ENCODE peak calls at places on chromosomes 2 and 18, in four cellular contexts. One of them, this sample, is unnamed.
A peak's percentile ranks its signal among the peaks of the same experiment; 100 is the strongest.

GRCh38 chr2:236632295-236633218 is 62.9 kb downstream of the ACKR3 start:
- DNase-seq in K562: no peak
- DNase-seq in A549: no peak
- DNase-seq in GM12878: no peak
- DNase-seq in this sample: no peak

GRCh38 chr2:215680605-215681598 is 245.0 kb upstream of the FN1 start:
- DNase-seq in GM12878: peak; percentile 50
- DNase-seq in K562: no peak
- DNase-seq in A549: peak; percentile 66
- DNase-seq in this sample: peak; percentile 100

GRCh38 chr2:177633910-177634294 is 241.3 kb downstream of the AGPS start:
- DNase-seq in GM12878: no peak
- DNase-seq in K562: no peak
- DNase-seq in A549: no peak
- DNase-seq in this sample: no peak

GRCh38 chr2:171289938-171290480 is 129.3 kb upstream of the TLK1 start:
- DNase-seq in GM12878: no peak
- DNase-seq in A549: no peak
- DNase-seq in K562: no peak
- DNase-seq in this sample: no peak

GRCh38 chr2:140797718-140798117 is 1333.1 kb downstream of the LRP1B start:
- DNase-seq in A549: no peak
- DNase-seq in GM12878: peak; percentile 23
- DNase-seq in K562: no peak
- DNase-seq in this sample: no peak

GRCh38 chr2:181393472-181393871 is 63.7 kb upstream of the ITGA4 start:
- DNase-seq in A549: peak; percentile 18
- DNase-seq in GM12878: no peak
- DNase-seq in K562: no peak
- DNase-seq in this sample: peak; percentile 18

GRCh38 chr2:130336877-130337734 is 5.6 kb upstream of the IMP4 start:
- DNase-seq in GM12878: peak; percentile 79
- DNase-seq in K562: peak; percentile 85
- DNase-seq in A549: peak; percentile 90
- DNase-seq in this sample: peak; percentile 86

GRCh38 chr2:240369725-240370585 is 65.5 kb upstream of the GPC1 start:
- DNase-seq in A549: peak; percentile 95
- DNase-seq in GM12878: no peak
- DNase-seq in K562: no peak
- DNase-seq in this sample: peak; percentile 35

GRCh38 chr18:34120294-34120693 is 104.4 kb downstream of the NOL4 start:
- DNase-seq in A549: no peak
- DNase-seq in GM12878: no peak
- DNase-seq in K562: no peak
- DNase-seq in this sample: no peak

DNA sequence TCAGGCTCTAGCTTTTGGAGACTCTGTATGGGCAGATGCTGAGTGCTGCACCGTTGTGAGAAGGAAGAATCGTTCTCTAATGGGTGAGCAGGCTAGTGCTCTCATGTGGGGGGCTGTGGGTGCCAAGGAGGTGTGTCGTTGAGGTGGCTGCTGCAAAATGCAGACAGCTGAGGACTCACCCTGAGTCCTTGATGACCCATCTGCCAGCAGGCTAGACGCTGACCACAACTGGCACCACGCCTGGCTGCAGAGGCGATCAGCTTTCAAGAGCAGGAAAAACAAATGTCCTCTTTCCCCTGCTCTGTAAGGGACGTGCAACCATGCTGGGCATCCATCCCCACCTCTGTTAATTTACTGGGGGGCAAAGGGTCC is 48.2 kb downstream of the HAUS1 start:
- DNase-seq in K562: no peak
- DNase-seq in A549: peak; percentile 37
- DNase-seq in GM12878: no peak
- DNase-seq in this sample: no peak
- TF ChIP-seq MYC in K562: no peak
- TF ChIP-seq MYC in A549: no peak
- TF ChIP-seq MYC in GM12878: no peak
- TF ChIP-seq MYC in this sample: no peak

GRCh38 chr2:99111945-99112344 is 29.6 kb upstream of the C2orf15 start:
- DNase-seq in GM12878: no peak
- DNase-seq in A549: no peak
- DNase-seq in K562: no peak
- DNase-seq in this sample: no peak

GRCh38 chr2:99112617-99113016 is 28.9 kb upstream of the C2orf15 start:
- DNase-seq in GM12878: no peak
- DNase-seq in A549: no peak
- DNase-seq in K562: no peak
- DNase-seq in this sample: no peak

GRCh38 chr2:99104006-99104405 is 37.5 kb upstream of the C2orf15 start:
- DNase-seq in GM12878: no peak
- DNase-seq in A549: no peak
- DNase-seq in K562: peak; percentile 8
- DNase-seq in this sample: no peak

GRCh38 chr2:99101697-99102096 is 39.8 kb upstream of the C2orf15 start:
- DNase-seq in K562: peak; percentile 7
- DNase-seq in A549: no peak
- DNase-seq in GM12878: no peak
- DNase-seq in this sample: peak; percentile 32

GRCh38 chr2:99106905-99107304 is 34.6 kb upstream of the C2orf15 start:
- DNase-seq in GM12878: no peak
- DNase-seq in K562: no peak
- DNase-seq in A549: no peak
- DNase-seq in this sample: no peak
- TF ChIP-seq POLR2AphosphoS2 in GM12878: no peak
- TF ChIP-seq POLR2AphosphoS2 in K562: no peak
- TF ChIP-seq POLR2AphosphoS2 in A549: no peak
- TF ChIP-seq POLR2AphosphoS2 in this sample: no peak

GRCh38 chr18:32478818-32479217 is 8.1 kb upstream of the GAREM1 start:
- DNase-seq in K562: no peak
- DNase-seq in A549: no peak
- DNase-seq in GM12878: no peak
- DNase-seq in this sample: no peak
- TF ChIP-seq MYC in K562: no peak
- TF ChIP-seq MYC in A549: no peak
- TF ChIP-seq MYC in GM12878: no peak
- TF ChIP-seq MYC in this sample: no peak

DNA sequence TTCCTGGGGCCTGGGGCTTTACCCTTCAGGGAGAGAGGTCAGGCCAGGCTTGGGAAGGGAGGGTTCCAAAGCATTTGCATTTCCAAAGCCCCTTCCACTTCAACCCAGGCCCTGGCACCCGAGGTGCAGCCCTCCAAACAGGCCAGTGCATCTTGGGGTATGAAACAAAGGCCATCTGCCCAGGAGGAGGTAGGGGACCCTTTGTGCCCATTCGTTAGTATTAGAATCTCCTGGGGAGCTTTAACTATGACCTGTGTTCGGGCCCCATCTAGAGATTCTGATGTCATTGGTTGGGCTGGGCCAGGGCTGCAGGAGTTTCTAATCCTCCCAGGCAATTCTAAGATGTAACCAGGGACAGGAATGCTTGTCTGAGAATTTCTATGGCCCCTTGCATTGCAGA is 73.6 kb downstream of the CIB4 start:
- DNase-seq in GM12878: no peak
- DNase-seq in A549: no peak
- DNase-seq in K562: no peak
- DNase-seq in this sample: no peak
- TF ChIP-seq POLR2AphosphoS2 in GM12878: no peak
- TF ChIP-seq POLR2AphosphoS2 in A549: no peak
- TF ChIP-seq POLR2AphosphoS2 in K562: no peak
- TF ChIP-seq POLR2AphosphoS2 in this sample: no peak

GRCh38 chr18:777021-777420 is 35.0 kb downstream of the YES1 start:
- DNase-seq in K562: no peak
- DNase-seq in GM12878: no peak
- DNase-seq in A549: no peak
- DNase-seq in this sample: no peak
- TF ChIP-seq MYC in K562: no peak
- TF ChIP-seq MYC in GM12878: no peak
- TF ChIP-seq MYC in A549: no peak
- TF ChIP-seq MYC in this sample: no peak

DNA sequence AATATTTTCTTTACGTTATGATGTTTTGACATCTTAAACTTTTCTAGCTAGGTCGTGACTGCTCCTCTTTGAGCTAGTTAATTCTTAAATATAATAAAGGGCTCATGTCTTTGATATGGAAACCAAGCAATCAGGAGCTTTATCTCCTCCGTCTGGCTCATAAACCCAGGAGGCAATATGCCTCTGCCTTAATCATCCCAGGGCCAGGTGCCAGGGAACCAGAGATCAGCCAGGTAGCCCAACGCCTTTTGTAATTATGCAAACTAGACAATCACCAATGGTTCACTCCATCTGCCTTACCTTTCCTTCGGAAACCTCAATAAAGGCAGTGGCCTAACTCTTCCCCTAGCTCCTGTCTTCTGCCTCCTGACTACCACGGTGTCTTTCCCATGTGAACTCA is 213.7 kb downstream of the KCNJ3 start:
- DNase-seq in K562: no peak
- DNase-seq in GM12878: no peak
- DNase-seq in A549: no peak
- DNase-seq in this sample: no peak
- TF ChIP-seq POLR2AphosphoS2 in K562: no peak
- TF ChIP-seq POLR2AphosphoS2 in GM12878: no peak
- TF ChIP-seq POLR2AphosphoS2 in A549: no peak
- TF ChIP-seq POLR2AphosphoS2 in this sample: no peak